ENCODE peak calls at places on chromosomes 16 and 17, in nine cellular contexts. Q is adrenal gland, B is astrocyte of the cerebellum, L is HFF-Myc, W is AG04449, Z is H1, U is endodermal cell, M is aorta, J is astrocyte of the spinal cord. D is an unnamed sample.

GRCh38 chr16:4059969-4060368 is 56.3 kb downstream of the ADCY9 start:
- DNase-seq in M (no peak), L (no peak), U (no peak), B (no peak), Z (no peak), Q (no peak), J (no peak), W (no peak), D (no peak)

GRCh38 chr17:68820825-68821481 is 134.2 kb downstream of the ABCA8 start:
- DNase-seq in Q (no peak), W (no peak), Z (no peak), L (no peak), B (no peak), M (no peak), U (no peak), J (no peak), D (no peak)

GRCh38 chr17:59558953-59559352 is 6.5 kb upstream of the DHX40 start:
- DNase-seq in U (no peak), J (peak; percentile 17), M (no peak), B (no peak), Z (no peak), Q (no peak), L (no peak), W (no peak), D (no peak)

GRCh38 chr16:17435324-17435723 is 35.4 kb downstream of the XYLT1 start:
- DNase-seq in W (no peak), B (no peak), J (no peak), L (no peak), Z (no peak), U (no peak), M (no peak), Q (no peak), D (no peak)

GRCh38 chr17:32483451-32484019 is 3.3 kb upstream of the CDK5R1 start:
- DNase-seq in B (peak; percentile 68), L (no peak), W (no peak), Z (peak; percentile 78), J (peak; percentile 84), Q (peak; percentile 88), M (peak; percentile 86), U (peak; percentile 96), D (no peak)

GRCh38 chr16:48024042-48024441 is 131.8 kb downstream of the ABCC12 start:
- DNase-seq in W (no peak), J (no peak), B (no peak), Q (no peak), U (no peak), L (no peak), M (no peak), Z (no peak), D (no peak)

GRCh38 chr16:2239231-2239675 is 3.0 kb downstream of the DNASE1L2 start:
- DNase-seq in M (no peak), W (no peak), Z (no peak), J (no peak), L (no peak), Q (no peak), U (no peak), B (no peak), D (no peak)

GRCh38 chr17:64685705-64686104 is 23.6 kb upstream of the SMURF2 start:
- DNase-seq in W (no peak), Z (no peak), Q (no peak), L (no peak), U (no peak), J (no peak), M (no peak), B (no peak), D (no peak)

GRCh38 chr16:30185683-30186421 is 2.5 kb downstream of the CORO1A start:
- DNase-seq in U (peak; percentile 43), W (no peak), J (no peak), L (no peak), Z (peak; percentile 51), B (no peak), M (peak; percentile 84), Q (peak; percentile 58), D (no peak)

GRCh38 chr16:4913130-4913773 is 23.7 kb downstream of the PPL start:
- DNase-seq in B (no peak), U (no peak), J (no peak), Q (no peak), M (no peak), L (no peak), W (no peak), Z (no peak), D (no peak)

GRCh38 chr16:87762620-87763019 is 3.2 kb downstream of the KLHDC4 start:
- DNase-seq in W (no peak), U (no peak), Z (no peak), J (no peak), M (no peak), B (no peak), Q (no peak), L (no peak), D (no peak)

GRCh38 chr16:54077412-54077821 is 209.2 kb downstream of the IRX3 start:
- DNase-seq in U (no peak), L (no peak), M (no peak), Q (no peak), J (peak; percentile 84), Z (no peak), W (peak; percentile 4), B (peak; percentile 33), D (peak; percentile 61)

GRCh38 chr17:17387461-17388362 is 84.5 kb downstream of the NT5M start:
- DNase-seq in L (no peak), U (peak; percentile 96), Z (peak; percentile 70), M (no peak), J (no peak), W (no peak), Q (no peak), B (no peak), D (no peak)

GRCh38 chr17:9817086-9817485 is 4.8 kb downstream of the GSG1L2 start:
- DNase-seq in J (peak; percentile 25), B (peak; percentile 18), L (no peak), Q (no peak), U (peak; percentile 90), W (no peak), M (no peak), Z (peak; percentile 61), D (peak; percentile 50)

GRCh38 chr16:82059983-82060421 is 24.9 kb downstream of the HSD17B2 start:
- DNase-seq in Q (no peak), M (no peak), W (no peak), U (no peak), B (no peak), L (no peak), Z (no peak), J (no peak), D (no peak)

GRCh38 chr17:50169121-50169764 is 3.4 kb downstream of the SGCA start:
- DNase-seq in W (no peak), M (peak; percentile 63), L (no peak), Z (peak; percentile 73), B (peak; percentile 43), J (peak; percentile 76), Q (peak; percentile 58), U (peak; percentile 98), D (no peak)

GRCh38 chr16:52528393-52529080 is 18.4 kb downstream of the TOX3 start:
- DNase-seq in L (no peak), B (no peak), W (no peak), Z (no peak), U (no peak), Q (no peak), M (no peak), J (no peak), D (no peak)
- H3K4me3 ChIP-seq in L (no peak overlapping the region), B (no peak overlapping the region), W (no peak overlapping the region), Z (no peak overlapping the region), U (no peak overlapping the region), Q (no peak overlapping the region), M (no peak overlapping the region), J (no peak overlapping the region), D (no peak overlapping the region)

GRCh38 chr16:14283786-14284185 is 212.7 kb downstream of the MRTFB start:
- DNase-seq in M (no peak), Q (no peak), B (no peak), Z (peak; percentile 61), W (no peak), J (no peak), U (peak; percentile 51), L (no peak), D (no peak)

GRCh38 chr16:14284930-14285541 is 213.9 kb downstream of the MRTFB start:
- DNase-seq in J (peak; percentile 79), M (peak; percentile 78), L (no peak), Q (peak; percentile 75), U (no peak), B (peak; percentile 29), Z (no peak), W (no peak), D (no peak)

GRCh38 chr16:14285542-14286380 is 214.6 kb downstream of the MRTFB start:
- DNase-seq in Q (peak; percentile 91), Z (peak; percentile 100), B (peak; percentile 71), M (peak; percentile 93), U (peak; percentile 98), W (peak; percentile 85), J (peak; percentile 94), L (peak; percentile 89), D (no peak)

GRCh38 chr16:14286381-14287230 is 215.5 kb downstream of the MRTFB start:
- DNase-seq in Z (peak; percentile 74), U (peak; percentile 68), Q (no peak), M (no peak), J (peak; percentile 53), B (no peak), L (no peak), W (no peak), D (no peak)

GRCh38 chr16:14284371-14284770 is 213.3 kb downstream of the MRTFB start:
- DNase-seq in W (no peak), Q (no peak), L (no peak), U (no peak), Z (peak; percentile 46), J (no peak), B (no peak), M (no peak), D (no peak)
- H3K4me3 ChIP-seq in W (no peak overlapping the region), Q (no peak overlapping the region), L (peak overlapping the region; percentile 64), U (no peak overlapping the region), Z (no peak overlapping the region), J (no peak overlapping the region), B (no peak overlapping the region), M (no peak overlapping the region), D (no peak overlapping the region)

DNA sequence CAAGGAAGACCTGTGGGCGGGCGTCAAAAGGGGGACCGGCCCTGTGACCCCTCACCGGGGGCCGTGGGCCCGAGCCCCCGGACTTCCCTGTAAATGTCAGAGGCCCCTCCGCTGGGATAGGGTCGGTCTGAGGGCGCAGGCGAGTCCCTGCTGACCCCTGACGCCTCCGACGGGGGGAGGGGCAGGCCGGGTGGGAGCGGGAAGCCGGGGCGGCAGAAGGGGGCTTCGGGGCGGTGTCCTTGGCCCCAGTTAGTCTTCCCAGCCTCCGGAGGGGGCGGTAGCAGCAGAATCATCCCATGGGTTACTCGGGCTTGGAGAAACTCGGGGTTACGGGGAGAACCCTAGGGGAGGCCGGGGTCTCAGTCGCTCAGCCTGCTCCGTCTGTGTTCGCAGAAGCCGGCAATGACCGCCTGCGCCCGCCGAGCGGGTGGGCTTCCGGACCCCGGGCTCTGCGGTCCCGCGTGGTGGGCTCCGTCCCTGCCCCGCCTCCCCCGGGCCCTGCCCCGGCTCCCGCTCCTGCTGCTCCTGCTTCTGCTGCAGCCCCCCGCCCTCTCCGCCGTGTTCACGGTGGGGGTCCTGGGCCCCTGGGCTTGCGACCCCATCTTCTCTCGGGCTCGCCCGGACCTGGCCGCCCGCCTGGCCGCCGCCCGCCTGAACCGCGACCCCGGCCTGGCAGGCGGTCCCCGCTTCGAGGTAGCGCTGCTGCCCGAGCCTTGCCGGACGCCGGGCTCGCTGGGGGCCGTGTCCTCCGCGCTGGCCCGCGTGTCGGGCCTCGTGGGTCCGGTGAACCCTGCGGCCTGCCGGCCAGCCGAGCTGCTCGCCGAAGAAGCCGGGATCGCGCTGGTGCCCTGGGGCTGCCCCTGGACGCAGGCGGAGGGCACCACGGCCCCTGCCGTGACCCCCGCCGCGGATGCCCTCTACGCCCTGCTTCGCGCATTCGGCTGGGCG is 505 bp downstream of the GUCY2D start:
- DNase-seq in J (no peak), Z (no peak), U (peak; percentile 70), M (no peak), L (no peak), B (no peak), Q (no peak), W (no peak), D (no peak)
- H3K4me3 ChIP-seq in J (no peak overlapping the region), Z (peak overlapping the region; percentile 22), U (peak overlapping the region; percentile 3), M (no peak overlapping the region), L (no peak overlapping the region), B (no peak overlapping the region), Q (no peak overlapping the region), W (no peak overlapping the region), D (no peak overlapping the region)

GRCh38 chr17:79832211-79833109 is 6.8 kb downstream of the CBX4 start:
- DNase-seq in M (no peak), Q (peak; percentile 36), L (no peak), Z (peak; percentile 74), J (no peak), U (peak; percentile 86), B (no peak), W (no peak), D (no peak)
- H3K4me3 ChIP-seq in M (no peak overlapping the region), Q (no peak overlapping the region), L (no peak overlapping the region), Z (peak overlapping the region; percentile 21), J (no peak overlapping the region), U (no peak overlapping the region), B (no peak overlapping the region), W (no peak overlapping the region), D (no peak overlapping the region)

D was measured in kidney epithelial cell.